ENCODE peak calls at places on chromosomes 1 and 21, in seven cellular contexts. U is GM12878, X is K562, D is H1, O is SK-N-SH, V is HepG2, L is HCT116. E is an unnamed sample.
A peak's percentile ranks its signal among the peaks of the same experiment; 100 is the strongest.

GRCh38 chr1:5921129-5921528 is 71.1 kb downstream of the NPHP4 start:
- DNase-seq in U (no peak), X (no peak), D (no peak), O (no peak), V (no peak), L (no peak), E (no peak)

GRCh38 chr1:183544598-183545297 is 45.5 kb downstream of the NCF2 start:
- DNase-seq in U (no peak), X (no peak), D (no peak), O (no peak), V (no peak), L (no peak), E (no peak)

GRCh38 chr1:168031627-168032026 is 94.8 kb upstream of the MPC2 start:
- DNase-seq in U (no peak), X (no peak), D (no peak), O (no peak), V (no peak), L (no peak), E (no peak)

GRCh38 chr1:247241687-247242086 is 14.2 kb upstream of the VN1R5 start:
- DNase-seq in U (no peak), X (no peak), D (no peak), O (no peak), V (no peak), L (no peak), E (no peak)

GRCh38 chr1:216221260-216221700 is 202.0 kb downstream of the USH2A start:
- DNase-seq in U (peak; percentile 27), X (peak; percentile 14), D (peak; percentile 58), O (peak; percentile 35), V (peak; percentile 61), L (peak; percentile 7), E (peak; percentile 42)

GRCh38 chr1:17207046-17207445 is 2.1 kb downstream of the PADI1 start:
- DNase-seq in U (peak; percentile 60), X (no peak), D (no peak), O (no peak), V (no peak), L (no peak), E (no peak)

GRCh38 chr1:145960468-145961108 is 2.8 kb upstream of the LIX1L start:
- DNase-seq in U (no peak), X (no peak), D (peak; percentile 92), O (peak; percentile 90), V (peak; percentile 56), L (no peak), E (no peak)

GRCh38 chr1:36125129-36125991 is at the start of gene COL8A2:
- DNase-seq in U (no peak), X (no peak), D (peak; percentile 65), O (peak; percentile 88), V (no peak), L (no peak), E (no peak)

GRCh38 chr21:44957901-44958451 is 18.1 kb downstream of the SLX9 start:
- DNase-seq in U (no peak), X (no peak), D (no peak), O (no peak), V (no peak), L (no peak), E (no peak)

GRCh38 chr1:27086026-27086425 is 68.9 kb downstream of the SLC9A1 start:
- DNase-seq in U (no peak), X (peak; percentile 26), D (no peak), O (no peak), V (no peak), L (no peak), E (no peak)

GRCh38 chr1:61183471-61184034 is 101.2 kb downstream of the NFIA start:
- DNase-seq in U (no peak), X (no peak), D (no peak), O (no peak), V (peak; percentile 94), L (no peak), E (no peak)

GRCh38 chr1:150807257-150807637 is 813 bp downstream of the CTSK start:
- DNase-seq in U (no peak), X (no peak), D (no peak), O (no peak), V (no peak), L (no peak), E (no peak)

GRCh38 chr1:227885135-227885647 is 62.5 kb downstream of the WNT9A start:
- DNase-seq in U (no peak), X (no peak), D (peak; percentile 46), O (peak; percentile 29), V (no peak), L (no peak), E (no peak)

GRCh38 chr1:33612877-33613487 is 140.5 kb downstream of the ZSCAN20 start:
- DNase-seq in U (no peak), X (peak; percentile 81), D (peak; percentile 84), O (peak; percentile 78), V (peak; percentile 48), L (peak; percentile 79), E (peak; percentile 36)

GRCh38 chr1:114208106-114208505 is 54.4 kb upstream of the SYT6 start:
- DNase-seq in U (no peak), X (no peak), D (no peak), O (no peak), V (no peak), L (no peak), E (no peak)

GRCh38 chr1:107450899-107451664 is 310.2 kb downstream of the NTNG1 start:
- DNase-seq in U (peak; percentile 72), X (no peak), D (no peak), O (no peak), V (no peak), L (no peak), E (no peak)

GRCh38 chr21:16072692-16073091 is 342.9 kb downstream of the USP25 start:
- DNase-seq in U (no peak), X (no peak), D (no peak), O (no peak), V (no peak), L (no peak), E (no peak)

GRCh38 chr1:224767031-224767430 is 150.9 kb downstream of the CNIH3 start:
- DNase-seq in U (no peak), X (no peak), D (no peak), O (no peak), V (no peak), L (no peak), E (no peak)

GRCh38 chr1:7404046-7404742 is 366.9 kb upstream of the VAMP3 start:
- DNase-seq in U (no peak), X (no peak), D (peak; percentile 26), O (no peak), V (no peak), L (no peak), E (no peak)

GRCh38 chr1:201493757-201494617 is 12.9 kb downstream of the CSRP1 start:
- DNase-seq in U (no peak), X (no peak), D (no peak), O (no peak), V (no peak), L (no peak), E (no peak)

GRCh38 chr1:57411262-57411661 is 12.6 kb downstream of the DAB1 start:
- DNase-seq in U (no peak), X (no peak), D (no peak), O (no peak), V (no peak), L (no peak), E (no peak)

GRCh38 chr1:228262475-228262874 is 54.6 kb downstream of the OBSCN start:
- DNase-seq in U (no peak), X (no peak), D (peak; percentile 16), O (no peak), V (no peak), L (no peak), E (no peak)

GRCh38 chr1:212341090-212341489 is 55.9 kb downstream of the PPP2R5A start:
- DNase-seq in U (no peak), X (no peak), D (no peak), O (no peak), V (no peak), L (no peak), E (no peak)

GRCh38 chr1:27418786-27419185 is 26.4 kb downstream of the GPR3 start:
- DNase-seq in U (no peak), X (no peak), D (no peak), O (no peak), V (no peak), L (no peak), E (no peak)

GRCh38 chr1:82697965-82698364 is 897.2 kb downstream of the ADGRL2 start:
- DNase-seq in U (no peak), X (no peak), D (no peak), O (no peak), V (no peak), L (no peak), E (no peak)

GRCh38 chr1:12314328-12314903 is 84.6 kb downstream of the VPS13D start:
- DNase-seq in U (no peak), X (peak; percentile 25), D (no peak), O (peak; percentile 28), V (peak; percentile 12), L (no peak), E (no peak)

GRCh38 chr1:187621961-187622360 is 793.2 kb downstream of the PLA2G4A start:
- DNase-seq in U (peak; percentile 21), X (no peak), D (no peak), O (no peak), V (no peak), L (no peak), E (peak; percentile 2)

GRCh38 chr1:92466702-92467101 is 20.0 kb downstream of the GFI1 start:
- DNase-seq in U (no peak), X (no peak), D (no peak), O (no peak), V (no peak), L (no peak), E (no peak)
- TF ChIP-seq CTCF in U (no peak), X (no peak), D (no peak), O (no peak), V (no peak), L (no peak), E (no peak)

GRCh38 chr21:43343095-43343991 is 83.6 kb downstream of the SIK1 start:
- DNase-seq in U (no peak), X (no peak), D (no peak), O (no peak), V (peak; percentile 94), L (no peak), E (no peak)
- TF ChIP-seq SIN3A in U (no peak), X (no peak), D (no peak), O (no peak), V (no peak), L (no peak), E (no peak)

GRCh38 chr1:239601108-239601507 is 214.7 kb downstream of the CHRM3 start:
- DNase-seq in U (no peak), X (no peak), D (no peak), O (no peak), V (no peak), L (no peak), E (no peak)
- H3K4me3 ChIP-seq in U (no peak overlapping the region), X (no peak overlapping the region), D (no peak overlapping the region), O (no peak overlapping the region), V (no peak overlapping the region), L (no peak overlapping the region), E (no peak overlapping the region)

DNA sequence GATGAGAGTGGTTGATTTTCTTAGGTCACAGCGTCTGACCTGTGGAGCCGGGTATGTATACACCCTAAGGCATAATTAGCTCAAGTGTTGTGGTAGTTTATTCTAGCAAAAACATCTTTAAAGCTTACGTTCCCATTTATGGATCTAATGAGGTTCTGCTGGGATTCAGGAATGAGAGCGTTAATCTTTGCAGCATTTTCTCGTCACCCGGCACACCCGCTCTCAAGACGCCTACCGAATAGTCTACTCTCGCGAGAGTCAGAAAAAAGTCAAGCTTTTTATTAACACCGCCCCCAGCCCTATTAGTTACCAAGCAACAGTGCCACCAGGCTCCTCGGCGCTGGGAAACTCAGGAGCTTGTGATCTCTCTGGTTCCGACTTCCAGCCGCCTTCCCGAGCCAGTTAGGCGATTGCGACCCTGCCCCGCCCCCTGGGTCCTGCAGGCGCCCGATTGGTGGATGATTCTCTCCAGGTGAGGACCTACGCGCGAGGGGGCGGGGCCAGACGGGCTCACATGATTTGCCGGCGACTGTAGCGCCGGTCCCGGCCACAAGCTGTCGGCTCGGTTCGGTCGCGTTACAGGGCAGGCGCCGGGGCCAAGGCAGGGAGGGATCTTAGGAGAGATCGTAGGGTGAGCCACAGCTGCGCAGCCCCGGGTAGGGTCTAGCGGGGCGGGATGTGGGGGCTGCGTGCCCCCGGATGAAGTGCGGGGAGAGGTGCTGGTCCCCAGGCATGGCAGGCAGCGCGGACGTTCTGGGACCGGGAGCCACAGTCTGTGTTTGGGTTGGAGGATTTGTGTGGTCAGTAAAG is at the start of gene PFKFB2:
- DNase-seq in U (peak; percentile 66), X (peak; percentile 100), D (peak; percentile 99), O (peak; percentile 93), V (peak; percentile 99), L (peak; percentile 99), E (peak; percentile 93)
- TF ChIP-seq CTCF in U (no peak), X (peak; percentile 11), D (no peak), O (peak; percentile 18), V (peak; percentile 36), L (no peak), E (no peak)